ENCODE peak calls at places on chromosomes 7 and 10, in four cellular contexts. O is lower lobe of right lung, H is NB4, B is hepatocyte. T is an unnamed sample.

GRCh38 chr7:157660971-157661610 is 324.3 kb downstream of the DNAJB6 start:
- DNase-seq in O (no peak), H (no peak), B (no peak), T (peak; percentile 33)

GRCh38 chr7:76073335-76073990 is 25.6 kb downstream of the MDH2 start:
- DNase-seq in O (no peak), H (peak; percentile 1), B (no peak), T (no peak)

GRCh38 chr7:144547888-144548287 is 144.4 kb upstream of the NOBOX start:
- DNase-seq in O (no peak), H (no peak), B (no peak), T (no peak)

GRCh38 chr7:156458011-156458410 is 182.6 kb upstream of the RNF32 start:
- DNase-seq in O (no peak), H (no peak), B (no peak), T (no peak)

GRCh38 chr7:14698239-14698638 is 204.3 kb downstream of the DGKB start:
- DNase-seq in O (no peak), H (peak; percentile 18), B (no peak), T (no peak)

GRCh38 chr10:117373848-117374505 is 1.3 kb downstream of the PDZD8 start:
- DNase-seq in O (peak; percentile 78), H (peak; percentile 79), B (peak; percentile 60), T (peak; percentile 49)

GRCh38 chr7:1845536-1846311 is 175.6 kb downstream of the ELFN1 start:
- DNase-seq in O (peak; percentile 16), H (no peak), B (no peak), T (no peak)

GRCh38 chr7:5838771-5839170 is 41.8 kb upstream of the OCM start:
- DNase-seq in O (no peak), H (no peak), B (no peak), T (no peak)

GRCh38 chr10:48509974-48510692 is 94.7 kb downstream of the ARHGAP22 start:
- DNase-seq in O (no peak), H (peak; percentile 57), B (no peak), T (no peak)

GRCh38 chr7:17758008-17758407 is 182.3 kb downstream of the SNX13 start:
- DNase-seq in O (no peak), H (no peak), B (no peak), T (no peak)

GRCh38 chr7:351256-351655 is 61.3 kb downstream of the FOXL3 start:
- DNase-seq in O (no peak), H (no peak), B (no peak), T (no peak)

GRCh38 chr10:96280859-96281258 is 9.5 kb upstream of the BLNK start:
- DNase-seq in O (no peak), H (no peak), B (no peak), T (no peak)

GRCh38 chr10:15166325-15166724 is 2.2 kb downstream of the NMT2 start:
- DNase-seq in O (no peak), H (no peak), B (no peak), T (no peak)

GRCh38 chr10:5583525-5584175 is 58.9 kb downstream of the CALML3 start:
- DNase-seq in O (peak; percentile 91), H (no peak), B (peak; percentile 57), T (no peak)

GRCh38 chr7:27723086-27723485 is 16.9 kb upstream of the TAX1BP1 start:
- DNase-seq in O (no peak), H (peak; percentile 57), B (no peak), T (no peak)

GRCh38 chr7:68684246-68684850 is 913.9 kb upstream of the AUTS2 start:
- DNase-seq in O (no peak), H (no peak), B (no peak), T (no peak)

GRCh38 chr7:76259124-76260086 is 43.1 kb upstream of the HSPB1 start:
- DNase-seq in O (no peak), H (no peak), B (no peak), T (no peak)

GRCh38 chr10:74238031-74238431 is 87.0 kb downstream of the ADK start:
- DNase-seq in O (no peak), H (no peak), B (no peak), T (no peak)

GRCh38 chr7:134706468-134706867 is 59.8 kb downstream of the BPGM start:
- DNase-seq in O (no peak), H (no peak), B (no peak), T (no peak)

GRCh38 chr10:29621161-29621560 is 13.6 kb downstream of the SVIL start:
- DNase-seq in O (no peak), H (no peak), B (peak; percentile 67), T (no peak)

GRCh38 chr10:33653584-33654367 is 319.3 kb upstream of the NRP1 start:
- DNase-seq in O (no peak), H (no peak), B (no peak), T (no peak)

GRCh38 chr7:96127746-96128145 is 194.2 kb downstream of the SLC25A13 start:
- DNase-seq in O (no peak), H (no peak), B (no peak), T (no peak)

DNA sequence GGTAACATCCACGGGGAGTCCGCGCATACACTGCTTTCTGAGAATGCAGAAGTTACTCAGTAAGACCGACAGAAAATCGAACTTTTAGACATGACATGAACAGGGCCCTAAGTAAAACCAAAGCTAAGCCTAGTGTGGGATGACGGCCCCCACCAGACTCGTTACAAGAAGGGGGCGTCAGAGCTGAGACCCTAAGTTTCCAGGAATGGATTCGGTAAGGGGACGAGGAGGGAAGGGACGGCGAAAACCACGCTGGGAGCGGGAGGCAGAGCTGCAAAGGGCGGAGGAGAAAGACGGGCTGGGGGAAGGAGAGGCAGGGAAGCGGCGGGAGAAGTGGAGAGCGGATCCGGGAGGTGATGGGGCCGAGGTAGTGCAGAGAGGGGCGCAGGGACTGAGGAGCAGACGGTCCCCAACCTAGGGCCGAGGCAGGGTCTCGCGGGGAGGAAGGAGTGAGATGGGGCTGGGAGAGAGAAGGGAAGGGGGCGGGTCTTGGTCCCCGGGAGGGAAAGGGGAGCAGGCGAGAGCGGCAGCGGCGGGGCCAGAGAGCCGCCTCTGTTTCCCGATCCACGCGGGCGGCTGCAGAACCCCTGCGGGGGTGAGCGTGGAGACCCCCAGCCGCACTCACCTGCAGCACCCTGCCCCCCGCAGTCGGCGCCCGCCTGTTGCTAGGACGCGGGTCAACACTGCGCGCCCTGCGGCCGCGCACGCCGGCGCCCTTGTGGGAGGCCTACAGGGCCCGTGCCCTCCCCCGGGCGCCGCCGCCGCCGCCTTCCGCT is 513 bp downstream of the ODAD2 start:
- DNase-seq in O (peak; percentile 55), H (peak; percentile 73), B (peak; percentile 37), T (no peak)
- TF ChIP-seq CTCF in O (no peak), H (no peak), B (no peak), T (no peak)

GRCh38 chr7:16261654-16262053 is 159.7 kb downstream of the CRPPA start:
- DNase-seq in O (no peak), H (no peak), B (no peak), T (no peak)

GRCh38 chr7:16261100-16261499 is 160.2 kb downstream of the CRPPA start:
- DNase-seq in O (no peak), H (no peak), B (no peak), T (no peak)

GRCh38 chr7:16264036-16264435 is 157.3 kb downstream of the CRPPA start:
- DNase-seq in O (no peak), H (no peak), B (no peak), T (no peak)

GRCh38 chr7:16264436-16265183 is 156.7 kb downstream of the CRPPA start:
- DNase-seq in O (no peak), H (no peak), B (no peak), T (no peak)

GRCh38 chr7:16260236-16260728 is 161.1 kb downstream of the CRPPA start:
- DNase-seq in O (no peak), H (no peak), B (no peak), T (no peak)
- TF ChIP-seq CTCF in O (no peak), H (no peak), B (no peak), T (no peak)

GRCh38 chr10:930415-931325 is 835 bp downstream of the LARP4B start:
- DNase-seq in O (peak; percentile 79), H (peak; percentile 56), B (peak; percentile 80), T (no peak)
- TF ChIP-seq CTCF in O (no peak), H (no peak), B (no peak), T (no peak)

GRCh38 chr7:91517408-91517807 is 253.2 kb downstream of the FZD1 start:
- DNase-seq in O (no peak), H (no peak), B (no peak), T (no peak)

GRCh38 chr7:91514591-91514990 is 250.4 kb downstream of the FZD1 start:
- DNase-seq in O (no peak), H (no peak), B (no peak), T (no peak)

GRCh38 chr7:91515961-91516360 is 251.7 kb downstream of the FZD1 start:
- DNase-seq in O (no peak), H (no peak), B (no peak), T (no peak)

GRCh38 chr7:91518058-91518457 is 253.8 kb downstream of the FZD1 start:
- DNase-seq in O (no peak), H (no peak), B (no peak), T (no peak)

DNA sequence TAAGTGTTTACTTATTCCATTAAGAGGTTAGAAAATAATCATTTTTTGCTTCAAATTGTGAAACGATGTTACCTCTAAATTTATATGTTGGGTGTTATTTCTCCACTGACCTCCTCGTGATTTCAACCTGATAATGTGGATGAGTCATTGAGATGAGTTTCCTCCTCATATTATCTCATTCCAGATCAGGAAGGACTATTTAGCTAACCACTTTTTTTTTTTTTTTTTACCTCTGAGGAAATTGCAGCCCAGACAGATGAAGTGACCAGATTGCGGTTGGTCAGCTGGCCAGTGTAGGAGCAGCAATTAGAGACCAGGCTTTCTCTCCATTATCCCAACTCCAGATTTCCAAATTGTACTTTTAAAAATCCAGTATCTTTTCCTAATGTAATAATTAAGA is 248.7 kb downstream of the FZD1 start:
- DNase-seq in O (no peak), H (no peak), B (no peak), T (no peak)
- TF ChIP-seq CTCF in O (no peak), H (no peak), B (no peak), T (no peak)

DNA sequence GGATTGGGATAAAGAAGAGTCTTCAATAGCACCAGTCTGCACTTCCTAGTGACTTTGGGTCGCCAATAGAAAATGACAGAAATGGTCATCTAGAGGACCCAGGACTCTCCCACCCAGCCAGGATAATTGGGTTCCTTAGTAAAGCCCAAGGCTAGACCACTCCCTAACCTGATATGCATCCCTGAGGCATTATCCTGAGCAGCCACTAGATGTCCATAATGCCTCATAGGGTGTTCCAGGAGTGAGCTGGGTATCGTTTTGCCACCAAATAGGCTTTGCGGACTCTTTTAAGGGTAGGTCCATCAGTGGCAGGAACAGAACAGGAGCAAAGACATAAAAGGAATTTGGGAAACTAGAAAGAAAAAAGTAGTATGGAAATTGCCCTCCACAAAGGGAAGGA is 4.5 kb upstream of the LRRC4 start:
- DNase-seq in O (no peak), H (peak; percentile 56), B (no peak), T (no peak)
- TF ChIP-seq CTCF in O (peak; percentile 25), H (peak; percentile 79), B (peak; percentile 41), T (peak; percentile 5)

DNA sequence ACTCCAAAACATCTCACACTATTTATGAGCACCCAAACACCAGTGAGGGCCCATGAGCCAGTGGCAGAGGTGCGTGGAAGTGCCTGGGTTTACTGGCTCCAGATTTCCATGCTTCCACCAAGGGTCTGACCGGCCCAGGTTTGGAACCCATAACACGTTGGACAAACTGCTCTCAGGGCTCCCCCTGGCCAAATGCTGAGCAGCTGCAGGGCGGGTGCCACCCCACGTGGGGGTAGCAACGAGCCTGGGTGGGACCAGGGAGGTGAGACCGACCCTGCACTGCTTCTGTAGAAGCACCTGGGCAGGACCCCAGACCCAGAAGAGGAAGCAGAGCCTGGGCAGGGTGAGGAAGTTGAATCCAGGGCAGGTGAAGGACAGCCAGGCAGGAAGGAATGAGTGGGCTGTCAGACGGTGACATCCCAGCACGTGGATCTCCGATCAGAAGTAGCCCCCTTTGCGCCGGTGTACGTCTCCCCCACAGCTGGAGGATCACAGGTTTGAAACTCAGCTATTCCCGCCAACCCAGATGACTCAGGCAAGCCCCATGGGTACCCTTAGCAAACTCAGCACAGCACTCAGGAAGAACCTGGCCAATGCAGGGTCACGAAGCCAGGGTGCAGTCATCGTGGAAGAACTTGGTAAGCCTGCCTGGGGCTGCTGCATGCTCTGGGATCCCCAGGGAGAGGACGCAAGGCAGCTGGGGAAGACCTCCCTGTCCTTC is 100.4 kb upstream of the DDC start:
- DNase-seq in O (no peak), H (peak; percentile 21), B (no peak), T (no peak)
- TF ChIP-seq CTCF in O (no peak), H (no peak), B (no peak), T (no peak)